ENCODE peak calls at places on chromosome 1, in four cellular contexts. One of them, this sample, is unnamed.

GRCh38 chr1:224274970-224275626 is 54.9 kb downstream of the NVL start:
- DNase-seq in HepG2: no peak
- DNase-seq in HEK293T: no peak
- DNase-seq in K562: no peak
- DNase-seq in this sample: no peak

GRCh38 chr1:65149753-65150463 is 1.9 kb downstream of the AK4 start:
- DNase-seq in K562: no peak
- DNase-seq in HepG2: no peak
- DNase-seq in HEK293T: no peak
- DNase-seq in this sample: no peak

GRCh38 chr1:69413129-69413528 is 154.6 kb upstream of the LRRC7 start:
- DNase-seq in K562: no peak
- DNase-seq in HepG2: no peak
- DNase-seq in HEK293T: no peak
- DNase-seq in this sample: no peak

GRCh38 chr1:68421350-68421749 is 28.4 kb downstream of the RPE65 start:
- DNase-seq in HepG2: no peak
- DNase-seq in HEK293T: no peak
- DNase-seq in K562: no peak
- DNase-seq in this sample: no peak

GRCh38 chr1:150362721-150363425 is 1.1 kb upstream of the RPRD2 start:
- DNase-seq in HEK293T: no peak
- DNase-seq in K562: peak
- DNase-seq in HepG2: no peak
- DNase-seq in this sample: no peak

GRCh38 chr1:111990878-111991760 is 1.7 kb upstream of the KCND3 start:
- DNase-seq in HEK293T: peak
- DNase-seq in HepG2: peak
- DNase-seq in K562: peak
- DNase-seq in this sample: peak

GRCh38 chr1:204017032-204017431 is 55.9 kb upstream of the SOX13 start:
- DNase-seq in HEK293T: no peak
- DNase-seq in HepG2: no peak
- DNase-seq in K562: no peak
- DNase-seq in this sample: no peak

GRCh38 chr1:35505911-35506798 is 51.0 kb downstream of the KIAA0319L start:
- DNase-seq in HepG2: no peak
- DNase-seq in HEK293T: no peak
- DNase-seq in K562: peak
- DNase-seq in this sample: no peak

GRCh38 chr1:230056098-230056497 is 10.9 kb upstream of the GALNT2 start:
- DNase-seq in HepG2: no peak
- DNase-seq in K562: no peak
- DNase-seq in HEK293T: no peak
- DNase-seq in this sample: no peak

GRCh38 chr1:93673159-93673657 is 8.4 kb downstream of the BCAR3 start:
- DNase-seq in HEK293T: no peak
- DNase-seq in K562: no peak
- DNase-seq in HepG2: no peak
- DNase-seq in this sample: no peak

GRCh38 chr1:211736351-211736915 is 61.0 kb upstream of the NEK2 start:
- DNase-seq in K562: no peak
- DNase-seq in HEK293T: no peak
- DNase-seq in HepG2: no peak
- DNase-seq in this sample: no peak

GRCh38 chr1:224433671-224434446 is 738 bp downstream of the WDR26 start:
- DNase-seq in HEK293T: peak
- DNase-seq in K562: peak
- DNase-seq in HepG2: no peak
- DNase-seq in this sample: peak

GRCh38 chr1:105485207-105485606 is 1571.3 kb upstream of the PRMT6 start:
- DNase-seq in HEK293T: no peak
- DNase-seq in HepG2: no peak
- DNase-seq in K562: no peak
- DNase-seq in this sample: no peak

GRCh38 chr1:235421751-235422150 is 54.5 kb downstream of the TBCE start:
- DNase-seq in K562: no peak
- DNase-seq in HepG2: no peak
- DNase-seq in HEK293T: no peak
- DNase-seq in this sample: no peak

DNA sequence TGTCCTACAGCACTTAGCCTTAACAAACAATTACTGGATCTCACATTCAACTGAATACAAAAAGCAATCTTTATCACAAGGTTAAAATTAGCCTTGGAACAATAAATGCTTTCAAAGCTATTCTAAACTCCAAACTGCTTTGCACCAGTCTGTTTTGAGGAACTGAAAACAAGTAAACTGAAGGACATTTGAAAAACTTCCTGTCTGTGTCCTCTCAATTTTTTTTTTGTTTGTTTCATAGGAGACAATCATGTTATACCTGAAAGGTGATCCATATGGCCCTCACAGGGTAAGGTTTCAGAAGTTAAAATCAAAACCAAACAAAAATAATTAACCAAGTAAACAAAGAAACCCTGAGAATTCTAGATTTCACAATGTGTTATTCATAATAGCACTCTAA is 459.1 kb downstream of the DPYD start:
- DNase-seq in HEK293T: no peak
- DNase-seq in HepG2: no peak
- DNase-seq in K562: no peak
- DNase-seq in this sample: no peak
- TF ChIP-seq ELF4 in HEK293T: no peak
- TF ChIP-seq ELF4 in HepG2: no peak
- TF ChIP-seq ELF4 in K562: no peak
- TF ChIP-seq ELF4 in this sample: no peak

GRCh38 chr1:32755098-32755809 is 52.7 kb upstream of the SYNC start:
- DNase-seq in HepG2: no peak
- DNase-seq in HEK293T: no peak
- DNase-seq in K562: peak
- DNase-seq in this sample: no peak
- TF ChIP-seq ELF4 in HepG2: no peak
- TF ChIP-seq ELF4 in HEK293T: no peak
- TF ChIP-seq ELF4 in K562: no peak
- TF ChIP-seq ELF4 in this sample: no peak

GRCh38 chr1:43267291-43267805 is 2.4 kb upstream of the TMEM125 start:
- DNase-seq in HEK293T: no peak
- DNase-seq in HepG2: no peak
- DNase-seq in K562: no peak
- DNase-seq in this sample: no peak
- TF ChIP-seq ELF4 in HEK293T: no peak
- TF ChIP-seq ELF4 in HepG2: no peak
- TF ChIP-seq ELF4 in K562: no peak
- TF ChIP-seq ELF4 in this sample: no peak

DNA sequence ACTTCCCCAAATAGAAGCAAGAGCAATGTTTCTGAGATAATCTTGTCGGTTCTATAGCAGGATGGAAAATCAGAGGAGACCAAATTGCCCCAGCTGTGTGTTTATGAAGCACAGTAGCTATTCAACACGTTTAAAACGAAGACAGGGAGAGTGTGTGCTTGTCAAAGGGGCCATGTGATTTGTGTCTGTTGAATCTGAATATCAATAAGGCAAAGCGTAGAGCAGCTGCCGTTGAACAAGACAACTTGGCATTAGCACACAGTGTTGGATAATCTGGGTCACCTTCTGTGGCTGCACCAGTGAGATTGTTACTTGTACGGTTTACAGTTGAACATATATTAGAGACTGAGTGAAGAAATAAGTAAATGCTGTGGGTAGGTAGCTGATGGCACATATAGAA is 1.0 kb downstream of the CRB1 start:
- DNase-seq in K562: no peak
- DNase-seq in HepG2: no peak
- DNase-seq in HEK293T: peak
- DNase-seq in this sample: no peak
- TF ChIP-seq ELF4 in K562: no peak
- TF ChIP-seq ELF4 in HepG2: no peak
- TF ChIP-seq ELF4 in HEK293T: no peak
- TF ChIP-seq ELF4 in this sample: no peak

GRCh38 chr1:12555411-12556367 is 62.3 kb downstream of the DHRS3 start:
- DNase-seq in HepG2: no peak
- DNase-seq in HEK293T: no peak
- DNase-seq in K562: no peak
- DNase-seq in this sample: no peak
- TF ChIP-seq ELF4 in HepG2: no peak
- TF ChIP-seq ELF4 in HEK293T: no peak
- TF ChIP-seq ELF4 in K562: no peak
- TF ChIP-seq ELF4 in this sample: no peak

GRCh38 chr1:9688599-9688998 is 37.1 kb downstream of the PIK3CD start:
- DNase-seq in HepG2: no peak
- DNase-seq in HEK293T: no peak
- DNase-seq in K562: no peak
- DNase-seq in this sample: no peak
- TF ChIP-seq ELF4 in HepG2: no peak
- TF ChIP-seq ELF4 in HEK293T: no peak
- TF ChIP-seq ELF4 in K562: no peak
- TF ChIP-seq ELF4 in this sample: no peak

DNA sequence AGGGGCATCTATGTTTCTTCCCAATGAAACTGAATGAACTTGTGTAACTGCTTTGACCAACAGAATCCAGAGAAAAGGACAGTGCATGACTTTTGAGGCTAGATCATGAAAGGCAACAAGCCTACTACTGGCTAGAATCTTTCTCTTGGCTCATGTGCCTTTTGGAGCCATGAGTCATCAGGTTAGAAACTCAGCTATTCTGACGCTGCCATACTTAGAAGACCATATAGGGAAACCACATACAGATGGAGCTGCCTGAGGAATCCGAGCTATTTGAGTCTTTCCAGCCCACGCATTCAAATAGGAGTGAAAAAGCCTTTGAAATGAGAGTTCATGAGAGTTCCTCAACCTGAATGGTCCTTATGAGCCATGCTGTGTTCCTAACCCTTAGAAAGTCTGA is 738.5 kb upstream of the CHRM3 start:
- DNase-seq in HEK293T: no peak
- DNase-seq in HepG2: no peak
- DNase-seq in K562: no peak
- DNase-seq in this sample: peak
- TF ChIP-seq ELF4 in HEK293T: no peak
- TF ChIP-seq ELF4 in HepG2: no peak
- TF ChIP-seq ELF4 in K562: no peak
- TF ChIP-seq ELF4 in this sample: no peak

DNA sequence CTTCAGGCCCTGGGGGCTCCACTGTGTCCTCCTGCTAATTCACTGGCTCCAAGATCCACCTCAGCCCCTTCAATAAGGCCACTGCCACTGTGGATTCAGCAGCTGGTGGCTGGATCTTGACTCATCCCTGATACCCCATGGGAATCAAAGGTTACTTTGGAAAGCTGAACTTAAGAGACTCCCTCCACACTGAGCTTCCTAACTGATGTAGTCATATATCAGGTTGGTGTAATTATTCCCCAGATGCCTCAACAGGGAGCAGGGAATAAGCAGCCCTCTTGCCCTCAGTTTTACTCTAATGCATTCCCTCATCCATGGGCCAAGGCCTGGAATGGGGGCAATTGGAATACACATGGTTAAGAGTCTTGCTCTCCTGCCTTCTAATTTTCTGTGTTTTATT is 164.6 kb downstream of the FASLG start:
- DNase-seq in HEK293T: no peak
- DNase-seq in K562: no peak
- DNase-seq in HepG2: no peak
- DNase-seq in this sample: no peak
- TF ChIP-seq ELF4 in HEK293T: no peak
- TF ChIP-seq ELF4 in K562: no peak
- TF ChIP-seq ELF4 in HepG2: no peak
- TF ChIP-seq ELF4 in this sample: no peak

GRCh38 chr1:31063636-31064035 is 1.9 kb downstream of the PUM1 start:
- DNase-seq in HEK293T: no peak
- DNase-seq in HepG2: peak
- DNase-seq in K562: no peak
- DNase-seq in this sample: no peak
- TF ChIP-seq ELF4 in HEK293T: no peak
- TF ChIP-seq ELF4 in HepG2: no peak
- TF ChIP-seq ELF4 in K562: no peak
- TF ChIP-seq ELF4 in this sample: no peak